ENCODE peak calls at places on chromosomes 6 and 20, in eight cellular contexts. One of them, this sample, is unnamed.

GRCh38 chr6:5492356-5492755 is 231.0 kb downstream of the FARS2 start:
- DNase-seq in NCI-H524: no peak
- DNase-seq in dermis microvascular lymphatic vessel endothelial cell: no peak
- DNase-seq in cardiac muscle cell: no peak
- DNase-seq in body of pancreas: no peak
- DNase-seq in effector CD4-positive, alpha-beta T cell: no peak
- DNase-seq in stimulated activated CD4-positive, alpha-beta T cell treated with anti-CD3 and anti-CD28 coated beads, Interleukin-4, amount 100 ng/mL, for 24 hours: no peak
- DNase-seq in activated T-helper 2 cell treated with anti-CD3 and anti-CD28 coated beads, Interferon-gamma antibody, Interleukin-2, Interleukin-4, amounts not matched to agents 10 μg/mL and 5 μg/mL and 100 μg/mL, durations not matched to agents 14 hours and 24 hours and 36 hours: no peak
- DNase-seq in this sample: no peak

GRCh38 chr6:3280091-3280490 is 21.3 kb downstream of the PSMG4 start:
- DNase-seq in NCI-H524: no peak
- DNase-seq in dermis microvascular lymphatic vessel endothelial cell: no peak
- DNase-seq in cardiac muscle cell: no peak
- DNase-seq in body of pancreas: no peak
- DNase-seq in effector CD4-positive, alpha-beta T cell: no peak
- DNase-seq in stimulated activated CD4-positive, alpha-beta T cell treated with anti-CD3 and anti-CD28 coated beads, Interleukin-4, amount 100 ng/mL, for 24 hours: no peak
- DNase-seq in activated T-helper 2 cell treated with anti-CD3 and anti-CD28 coated beads, Interferon-gamma antibody, Interleukin-2, Interleukin-4, amounts not matched to agents 10 μg/mL and 5 μg/mL and 100 μg/mL, durations not matched to agents 14 hours and 24 hours and 36 hours: no peak
- DNase-seq in this sample: no peak

GRCh38 chr6:97978855-97979271 is 695.8 kb upstream of the MMS22L start:
- DNase-seq in NCI-H524: no peak
- DNase-seq in dermis microvascular lymphatic vessel endothelial cell: no peak
- DNase-seq in cardiac muscle cell: no peak
- DNase-seq in body of pancreas: no peak
- DNase-seq in effector CD4-positive, alpha-beta T cell: no peak
- DNase-seq in stimulated activated CD4-positive, alpha-beta T cell treated with anti-CD3 and anti-CD28 coated beads, Interleukin-4, amount 100 ng/mL, for 24 hours: no peak
- DNase-seq in activated T-helper 2 cell treated with anti-CD3 and anti-CD28 coated beads, Interferon-gamma antibody, Interleukin-2, Interleukin-4, amounts not matched to agents 10 μg/mL and 5 μg/mL and 100 μg/mL, durations not matched to agents 14 hours and 24 hours and 36 hours: no peak
- DNase-seq in this sample: no peak

GRCh38 chr20:32336918-32337347 is 21.2 kb upstream of the ASXL1 start:
- DNase-seq in NCI-H524: peak
- DNase-seq in dermis microvascular lymphatic vessel endothelial cell: peak
- DNase-seq in cardiac muscle cell: peak
- DNase-seq in body of pancreas: no peak
- DNase-seq in effector CD4-positive, alpha-beta T cell: no peak
- DNase-seq in stimulated activated CD4-positive, alpha-beta T cell treated with anti-CD3 and anti-CD28 coated beads, Interleukin-4, amount 100 ng/mL, for 24 hours: no peak
- DNase-seq in activated T-helper 2 cell treated with anti-CD3 and anti-CD28 coated beads, Interferon-gamma antibody, Interleukin-2, Interleukin-4, amounts not matched to agents 10 μg/mL and 5 μg/mL and 100 μg/mL, durations not matched to agents 14 hours and 24 hours and 36 hours: no peak
- DNase-seq in this sample: no peak

GRCh38 chr20:63315982-63316491 is 23.1 kb downstream of the COL20A1 start:
- DNase-seq in NCI-H524: no peak
- DNase-seq in dermis microvascular lymphatic vessel endothelial cell: no peak
- DNase-seq in cardiac muscle cell: no peak
- DNase-seq in body of pancreas: peak
- DNase-seq in effector CD4-positive, alpha-beta T cell: no peak
- DNase-seq in stimulated activated CD4-positive, alpha-beta T cell treated with anti-CD3 and anti-CD28 coated beads, Interleukin-4, amount 100 ng/mL, for 24 hours: no peak
- DNase-seq in activated T-helper 2 cell treated with anti-CD3 and anti-CD28 coated beads, Interferon-gamma antibody, Interleukin-2, Interleukin-4, amounts not matched to agents 10 μg/mL and 5 μg/mL and 100 μg/mL, durations not matched to agents 14 hours and 24 hours and 36 hours: no peak
- DNase-seq in this sample: no peak

GRCh38 chr20:38536310-38536709 is 44.7 kb upstream of the ADIG start:
- DNase-seq in NCI-H524: no peak
- DNase-seq in dermis microvascular lymphatic vessel endothelial cell: no peak
- DNase-seq in cardiac muscle cell: no peak
- DNase-seq in body of pancreas: no peak
- DNase-seq in effector CD4-positive, alpha-beta T cell: no peak
- DNase-seq in stimulated activated CD4-positive, alpha-beta T cell treated with anti-CD3 and anti-CD28 coated beads, Interleukin-4, amount 100 ng/mL, for 24 hours: no peak
- DNase-seq in activated T-helper 2 cell treated with anti-CD3 and anti-CD28 coated beads, Interferon-gamma antibody, Interleukin-2, Interleukin-4, amounts not matched to agents 10 μg/mL and 5 μg/mL and 100 μg/mL, durations not matched to agents 14 hours and 24 hours and 36 hours: no peak
- DNase-seq in this sample: no peak

GRCh38 chr20:43662943-43663655 is 3.8 kb upstream of the MYBL2 start:
- DNase-seq in NCI-H524: peak
- DNase-seq in dermis microvascular lymphatic vessel endothelial cell: no peak
- DNase-seq in cardiac muscle cell: no peak
- DNase-seq in body of pancreas: no peak
- DNase-seq in effector CD4-positive, alpha-beta T cell: no peak
- DNase-seq in stimulated activated CD4-positive, alpha-beta T cell treated with anti-CD3 and anti-CD28 coated beads, Interleukin-4, amount 100 ng/mL, for 24 hours: no peak
- DNase-seq in activated T-helper 2 cell treated with anti-CD3 and anti-CD28 coated beads, Interferon-gamma antibody, Interleukin-2, Interleukin-4, amounts not matched to agents 10 μg/mL and 5 μg/mL and 100 μg/mL, durations not matched to agents 14 hours and 24 hours and 36 hours: no peak
- DNase-seq in this sample: peak

GRCh38 chr20:47761478-47762047 is 23.7 kb downstream of the SULF2 start:
- DNase-seq in NCI-H524: peak
- DNase-seq in dermis microvascular lymphatic vessel endothelial cell: no peak
- DNase-seq in cardiac muscle cell: peak
- DNase-seq in body of pancreas: no peak
- DNase-seq in effector CD4-positive, alpha-beta T cell: no peak
- DNase-seq in stimulated activated CD4-positive, alpha-beta T cell treated with anti-CD3 and anti-CD28 coated beads, Interleukin-4, amount 100 ng/mL, for 24 hours: no peak
- DNase-seq in activated T-helper 2 cell treated with anti-CD3 and anti-CD28 coated beads, Interferon-gamma antibody, Interleukin-2, Interleukin-4, amounts not matched to agents 10 μg/mL and 5 μg/mL and 100 μg/mL, durations not matched to agents 14 hours and 24 hours and 36 hours: no peak
- DNase-seq in this sample: no peak

GRCh38 chr6:24603241-24603640 is 42.8 kb downstream of the KIAA0319 start:
- DNase-seq in NCI-H524: no peak
- DNase-seq in dermis microvascular lymphatic vessel endothelial cell: no peak
- DNase-seq in cardiac muscle cell: no peak
- DNase-seq in body of pancreas: no peak
- DNase-seq in effector CD4-positive, alpha-beta T cell: no peak
- DNase-seq in stimulated activated CD4-positive, alpha-beta T cell treated with anti-CD3 and anti-CD28 coated beads, Interleukin-4, amount 100 ng/mL, for 24 hours: no peak
- DNase-seq in activated T-helper 2 cell treated with anti-CD3 and anti-CD28 coated beads, Interferon-gamma antibody, Interleukin-2, Interleukin-4, amounts not matched to agents 10 μg/mL and 5 μg/mL and 100 μg/mL, durations not matched to agents 14 hours and 24 hours and 36 hours: no peak
- DNase-seq in this sample: no peak

GRCh38 chr6:95120984-95121383 is 456.4 kb upstream of the MANEA start:
- DNase-seq in NCI-H524: no peak
- DNase-seq in dermis microvascular lymphatic vessel endothelial cell: no peak
- DNase-seq in cardiac muscle cell: no peak
- DNase-seq in body of pancreas: no peak
- DNase-seq in effector CD4-positive, alpha-beta T cell: no peak
- DNase-seq in stimulated activated CD4-positive, alpha-beta T cell treated with anti-CD3 and anti-CD28 coated beads, Interleukin-4, amount 100 ng/mL, for 24 hours: no peak
- DNase-seq in activated T-helper 2 cell treated with anti-CD3 and anti-CD28 coated beads, Interferon-gamma antibody, Interleukin-2, Interleukin-4, amounts not matched to agents 10 μg/mL and 5 μg/mL and 100 μg/mL, durations not matched to agents 14 hours and 24 hours and 36 hours: no peak
- DNase-seq in this sample: no peak

GRCh38 chr6:130161627-130162404 is 60.9 kb downstream of the SAMD3 start:
- DNase-seq in NCI-H524: no peak
- DNase-seq in dermis microvascular lymphatic vessel endothelial cell: no peak
- DNase-seq in cardiac muscle cell: no peak
- DNase-seq in body of pancreas: no peak
- DNase-seq in effector CD4-positive, alpha-beta T cell: no peak
- DNase-seq in stimulated activated CD4-positive, alpha-beta T cell treated with anti-CD3 and anti-CD28 coated beads, Interleukin-4, amount 100 ng/mL, for 24 hours: no peak
- DNase-seq in activated T-helper 2 cell treated with anti-CD3 and anti-CD28 coated beads, Interferon-gamma antibody, Interleukin-2, Interleukin-4, amounts not matched to agents 10 μg/mL and 5 μg/mL and 100 μg/mL, durations not matched to agents 14 hours and 24 hours and 36 hours: no peak
- DNase-seq in this sample: no peak

GRCh38 chr20:13098720-13099355 is 90.1 kb downstream of the SPTLC3 start:
- DNase-seq in NCI-H524: no peak
- DNase-seq in dermis microvascular lymphatic vessel endothelial cell: no peak
- DNase-seq in cardiac muscle cell: no peak
- DNase-seq in body of pancreas: no peak
- DNase-seq in effector CD4-positive, alpha-beta T cell: no peak
- DNase-seq in stimulated activated CD4-positive, alpha-beta T cell treated with anti-CD3 and anti-CD28 coated beads, Interleukin-4, amount 100 ng/mL, for 24 hours: no peak
- DNase-seq in activated T-helper 2 cell treated with anti-CD3 and anti-CD28 coated beads, Interferon-gamma antibody, Interleukin-2, Interleukin-4, amounts not matched to agents 10 μg/mL and 5 μg/mL and 100 μg/mL, durations not matched to agents 14 hours and 24 hours and 36 hours: no peak
- DNase-seq in this sample: no peak

GRCh38 chr6:15351631-15352030 is 105.8 kb downstream of the JARID2 start:
- DNase-seq in NCI-H524: no peak
- DNase-seq in dermis microvascular lymphatic vessel endothelial cell: peak
- DNase-seq in cardiac muscle cell: no peak
- DNase-seq in body of pancreas: no peak
- DNase-seq in effector CD4-positive, alpha-beta T cell: no peak
- DNase-seq in stimulated activated CD4-positive, alpha-beta T cell treated with anti-CD3 and anti-CD28 coated beads, Interleukin-4, amount 100 ng/mL, for 24 hours: no peak
- DNase-seq in activated T-helper 2 cell treated with anti-CD3 and anti-CD28 coated beads, Interferon-gamma antibody, Interleukin-2, Interleukin-4, amounts not matched to agents 10 μg/mL and 5 μg/mL and 100 μg/mL, durations not matched to agents 14 hours and 24 hours and 36 hours: no peak
- DNase-seq in this sample: peak

This sample was measured in HS-5.